ENCODE peak calls at places on chromosomes 5 and 9, in four cellular contexts. B is H1, S is K562, U is HepG2. Z is an unnamed sample.

GRCh38 chr5:64147849-64148441 is 17.7 kb upstream of the RNF180 start:
- DNase-seq in S (peak; percentile 14), B (no peak), U (peak; percentile 7), Z (peak; percentile 67)

GRCh38 chr5:143552680-143553079 is 149.2 kb upstream of the NR3C1 start:
- DNase-seq in S (no peak), B (no peak), U (no peak), Z (no peak)

GRCh38 chr5:173786296-173787187 is 101.6 kb upstream of the CPEB4 start:
- DNase-seq in S (peak; percentile 79), U (no peak), B (no peak), Z (no peak)

GRCh38 chr5:135386886-135387628 is 12.0 kb downstream of the MACROH2A1 start:
- DNase-seq in U (peak; percentile 13), S (peak; percentile 43), B (no peak), Z (no peak)

GRCh38 chr5:143401253-143401845 is 2.1 kb downstream of the NR3C1 start:
- DNase-seq in U (peak; percentile 16), S (no peak), B (no peak), Z (no peak)

GRCh38 chr5:133154274-133155088 is 102.7 kb downstream of the HSPA4 start:
- DNase-seq in U (no peak), B (no peak), S (no peak), Z (peak; percentile 19)

GRCh38 chr5:132782101-132782500 is 5.1 kb upstream of the SEPTIN8 start:
- DNase-seq in B (no peak), U (no peak), S (no peak), Z (no peak)

GRCh38 chr5:134902071-134902801 is 2.7 kb upstream of the PCBD2 start:
- DNase-seq in S (no peak), U (no peak), B (no peak), Z (no peak)

GRCh38 chr5:149788964-149789363 is 58.9 kb downstream of the PPARGC1B start:
- DNase-seq in S (no peak), B (no peak), U (no peak), Z (no peak)

GRCh38 chr5:171571663-171572062 is 152.2 kb downstream of the FGF18 start:
- DNase-seq in S (no peak), B (no peak), U (no peak), Z (no peak)

GRCh38 chr9:119318371-119318770 is 50.9 kb downstream of the BRINP1 start:
- DNase-seq in B (no peak), U (no peak), S (no peak), Z (peak; percentile 12)

GRCh38 chr9:76321185-76321828 is 72.9 kb downstream of the RFK start:
- DNase-seq in U (no peak), B (peak; percentile 13), S (no peak), Z (no peak)

GRCh38 chr5:177296581-177296980 is 6.9 kb downstream of the RAB24 start:
- DNase-seq in B (no peak), S (no peak), U (no peak), Z (no peak)

GRCh38 chr9:115046786-115047185 is 71.2 kb downstream of the TNC start:
- DNase-seq in S (no peak), B (no peak), U (no peak), Z (no peak)

GRCh38 chr5:124755565-124755964 is 9.1 kb upstream of the ZNF608 start:
- DNase-seq in B (no peak), U (peak; percentile 21), S (peak; percentile 70), Z (no peak)

GRCh38 chr5:80809451-80809850 is 150.7 kb upstream of the RASGRF2 start:
- DNase-seq in S (no peak), B (no peak), U (no peak), Z (no peak)

GRCh38 chr5:80961376-80962281 is 1.5 kb downstream of the RASGRF2 start:
- DNase-seq in S (no peak), B (no peak), U (peak; percentile 54), Z (no peak)

GRCh38 chr9:7300484-7300883 is 499.1 kb downstream of the DMAC1 start:
- DNase-seq in U (no peak), S (no peak), B (no peak), Z (no peak)

GRCh38 chr9:27771803-27772545 is 198.7 kb upstream of the C9orf72 start:
- DNase-seq in B (peak; percentile 67), U (no peak), S (no peak), Z (no peak)

GRCh38 chr9:114677418-114677817 is 4.6 kb downstream of the TEX48 start:
- DNase-seq in U (peak; percentile 41), B (no peak), S (no peak), Z (peak; percentile 21)

GRCh38 chr5:129020683-129021082 is 55.4 kb downstream of the SLC27A6 start:
- DNase-seq in B (no peak), U (no peak), S (no peak), Z (no peak)

GRCh38 chr5:132557425-132557805 is 638 bp downstream of the RAD50 start:
- DNase-seq in B (no peak), U (peak; percentile 82), S (peak; percentile 44), Z (no peak)

GRCh38 chr5:62718368-62718767 is 139.7 kb downstream of the LRRC70 start:
- DNase-seq in S (peak; percentile 12), U (no peak), B (peak; percentile 39), Z (no peak)

GRCh38 chr9:136631038-136632000 is 31.4 kb upstream of the EGFL7 start:
- DNase-seq in U (peak; percentile 65), B (peak; percentile 27), S (peak; percentile 77), Z (peak; percentile 85)

GRCh38 chr5:74227081-74227480 is 413.4 kb downstream of the ENC1 start:
- DNase-seq in B (no peak), U (no peak), S (no peak), Z (no peak)
- TF ChIP-seq JUND in B (no peak), U (no peak), S (no peak), Z (no peak)

GRCh38 chr9:80507611-80508010 is 935.8 kb downstream of the TLE4 start:
- DNase-seq in S (no peak), B (no peak), U (no peak), Z (no peak)
- TF ChIP-seq JUND in S (no peak), B (no peak), U (no peak), Z (no peak)

DNA sequence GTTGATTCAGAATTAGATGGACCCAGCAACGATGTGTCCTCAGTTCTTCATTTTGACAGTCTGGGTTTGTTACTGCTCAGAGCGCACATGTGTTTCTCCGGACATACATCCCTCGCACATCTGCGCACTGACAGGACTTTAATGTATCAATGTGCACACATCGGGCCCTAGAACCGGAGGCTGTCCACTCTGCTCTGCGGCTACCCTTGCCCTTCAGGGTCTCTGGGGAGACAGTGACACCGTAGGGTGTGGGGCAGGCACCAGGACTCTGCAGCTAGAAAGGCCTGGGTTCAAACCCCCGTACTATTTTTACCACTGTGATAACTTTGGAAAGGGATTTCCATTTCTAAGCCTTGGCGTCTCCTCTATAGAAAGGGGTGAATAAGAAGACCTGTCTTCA is 23.5 kb upstream of the LPCAT1 start:
- DNase-seq in U (no peak), S (no peak), B (no peak), Z (no peak)
- TF ChIP-seq JUND in U (no peak), S (no peak), B (no peak), Z (no peak)

DNA sequence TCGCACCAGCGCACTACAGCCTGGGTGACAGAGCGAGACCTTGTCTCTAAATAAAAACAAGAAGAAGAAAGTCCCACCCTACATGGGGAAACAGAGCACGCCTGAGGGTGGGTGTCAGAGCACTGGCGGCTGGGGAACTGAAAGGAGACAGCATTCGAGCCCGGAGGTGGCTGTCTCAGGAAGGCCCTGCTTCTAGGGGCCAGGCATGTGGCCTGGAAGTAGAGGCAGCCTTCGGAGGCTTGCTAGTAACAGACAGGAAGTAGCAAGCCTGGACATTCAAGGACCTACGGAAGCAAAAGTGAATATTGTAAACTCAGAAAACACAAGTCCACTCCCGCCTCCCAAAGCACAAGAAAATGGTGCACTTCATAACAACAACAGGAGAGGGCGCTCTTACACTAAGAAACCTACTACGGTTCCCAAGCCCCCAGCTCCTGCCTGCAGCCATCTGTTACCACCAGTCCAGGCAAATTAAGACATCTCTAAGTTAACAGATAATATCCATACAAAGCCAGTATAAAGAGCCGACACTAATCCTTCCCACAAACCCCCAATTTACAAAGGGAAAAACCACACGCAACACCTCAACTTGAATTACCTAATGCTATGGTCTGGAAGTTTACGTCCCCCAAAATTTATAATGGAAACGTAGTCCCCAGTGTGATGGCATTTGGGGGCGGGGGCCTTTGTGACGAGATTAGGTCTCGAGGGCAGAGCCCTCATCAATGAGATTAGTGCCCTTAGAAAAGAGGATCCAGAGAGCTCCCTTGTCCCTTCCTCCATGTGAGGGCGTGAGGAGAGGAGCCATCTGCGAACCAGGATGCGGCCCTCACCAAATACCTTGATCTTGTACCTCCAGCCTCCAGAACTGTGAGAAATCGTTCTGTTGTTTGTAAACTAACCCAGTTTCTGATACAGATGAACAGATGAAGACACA is 7.7 kb downstream of the RASGEF1C start:
- DNase-seq in S (peak; percentile 63), U (peak; percentile 15), B (peak; percentile 29), Z (peak; percentile 52)
- TF ChIP-seq JUND in S (no peak), U (no peak), B (no peak), Z (no peak)

DNA sequence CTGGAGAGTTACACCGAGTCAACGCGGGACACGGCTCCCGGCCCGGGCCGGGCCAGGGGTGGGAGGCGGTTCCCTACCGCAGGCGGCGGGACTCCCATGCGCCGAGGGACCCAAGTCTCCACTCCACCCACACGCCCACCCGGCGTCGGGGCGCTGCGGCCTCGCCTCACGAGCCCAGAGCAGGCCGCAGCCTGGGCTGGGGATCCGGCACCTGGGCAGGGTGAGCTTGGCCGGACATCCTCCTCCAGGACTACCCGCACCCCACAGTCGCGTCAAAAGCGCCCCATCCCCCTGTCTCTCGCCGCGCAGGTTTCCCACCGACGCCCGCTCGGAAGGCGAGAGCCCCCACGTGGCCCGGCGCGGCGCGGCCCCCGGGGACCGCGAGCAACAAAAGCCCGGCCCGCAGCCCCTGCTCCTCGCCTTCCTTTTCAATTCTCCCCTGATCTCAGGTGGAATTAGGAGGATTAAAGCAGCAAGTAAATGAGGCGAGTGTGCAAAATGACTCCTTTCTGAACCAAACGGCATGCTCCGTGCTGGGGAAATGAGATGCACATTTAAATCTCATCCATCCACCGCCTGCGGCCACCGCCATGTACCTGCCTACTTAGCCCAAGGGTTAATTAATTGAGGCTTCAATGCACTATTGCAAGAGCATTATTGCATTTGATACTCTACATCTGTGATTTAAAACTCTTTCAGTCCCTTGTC is 196.6 kb upstream of the TBCA start:
- DNase-seq in U (no peak), B (no peak), S (no peak), Z (no peak)
- TF ChIP-seq JUND in U (no peak), B (no peak), S (no peak), Z (no peak)

DNA sequence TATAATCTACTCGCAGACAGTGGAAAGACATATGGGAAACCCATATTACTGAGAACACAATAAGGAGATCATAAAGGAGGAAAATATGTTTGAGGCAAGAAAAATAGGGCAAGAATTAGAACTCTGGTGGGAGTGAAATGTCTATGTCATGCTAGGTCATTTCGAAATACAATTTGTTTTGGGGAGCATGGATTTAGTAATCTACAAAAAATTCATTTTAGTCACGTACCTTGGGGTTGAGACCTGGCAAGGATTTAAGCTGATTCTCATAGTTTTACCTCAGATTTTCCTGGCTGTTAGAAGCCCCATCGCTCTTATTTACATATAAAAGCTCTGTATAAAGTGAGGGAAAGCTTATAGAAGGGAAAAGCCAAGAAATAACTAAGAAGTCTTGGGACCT is 11.5 kb upstream of the CSNK1G3 start:
- DNase-seq in S (no peak), B (no peak), U (no peak), Z (no peak)
- TF ChIP-seq JUND in S (no peak), B (no peak), U (no peak), Z (no peak)

Z was measured in T47D.